ENCODE peak calls at places on chromosomes 2 and 18, in seven cellular contexts. One of them, this sample, is unnamed.
A peak's percentile ranks its signal among the peaks of the same experiment; 100 is the strongest.

GRCh38 chr2:118102433-118103082 is 14.3 kb downstream of the INSIG2 start:
- DNase-seq in cardiac muscle cell: no peak
- DNase-seq in brain microvascular endothelial cell: no peak
- DNase-seq in BE2C: no peak
- DNase-seq in uterus: no peak
- DNase-seq in transverse colon: no peak
- DNase-seq in psoas muscle: no peak
- DNase-seq in this sample: no peak

GRCh38 chr2:173571021-173571821 is 216.5 kb downstream of the CDCA7 start:
- DNase-seq in cardiac muscle cell: peak; percentile 52
- DNase-seq in brain microvascular endothelial cell: peak; percentile 35
- DNase-seq in BE2C: no peak
- DNase-seq in uterus: no peak
- DNase-seq in transverse colon: no peak
- DNase-seq in psoas muscle: no peak
- DNase-seq in this sample: no peak

GRCh38 chr2:52732849-52733395 is 1034.7 kb upstream of the CHAC2 start:
- DNase-seq in cardiac muscle cell: no peak
- DNase-seq in brain microvascular endothelial cell: no peak
- DNase-seq in BE2C: no peak
- DNase-seq in uterus: no peak
- DNase-seq in transverse colon: no peak
- DNase-seq in psoas muscle: no peak
- DNase-seq in this sample: no peak

GRCh38 chr18:32909798-32910561 is 137.2 kb upstream of the KLHL14 start:
- DNase-seq in cardiac muscle cell: no peak
- DNase-seq in brain microvascular endothelial cell: no peak
- DNase-seq in BE2C: no peak
- DNase-seq in uterus: no peak
- DNase-seq in transverse colon: no peak
- DNase-seq in psoas muscle: no peak
- DNase-seq in this sample: no peak

GRCh38 chr18:70195852-70196434 is 9.5 kb downstream of the RTTN start:
- DNase-seq in cardiac muscle cell: peak; percentile 59
- DNase-seq in brain microvascular endothelial cell: peak; percentile 51
- DNase-seq in BE2C: peak; percentile 6
- DNase-seq in uterus: no peak
- DNase-seq in transverse colon: peak; percentile 9
- DNase-seq in psoas muscle: no peak
- DNase-seq in this sample: no peak

GRCh38 chr2:43345391-43345813 is 119.0 kb upstream of the ZFP36L2 start:
- DNase-seq in cardiac muscle cell: peak; percentile 14
- DNase-seq in brain microvascular endothelial cell: no peak
- DNase-seq in BE2C: peak; percentile 87
- DNase-seq in uterus: no peak
- DNase-seq in transverse colon: no peak
- DNase-seq in psoas muscle: peak; percentile 87
- DNase-seq in this sample: no peak

GRCh38 chr2:60068755-60069154 is 484.7 kb downstream of the BCL11A start:
- DNase-seq in cardiac muscle cell: no peak
- DNase-seq in brain microvascular endothelial cell: no peak
- DNase-seq in BE2C: no peak
- DNase-seq in uterus: no peak
- DNase-seq in transverse colon: no peak
- DNase-seq in psoas muscle: no peak
- DNase-seq in this sample: no peak

GRCh38 chr2:102660574-102660973 is 41.2 kb downstream of the SLC9A2 start:
- DNase-seq in cardiac muscle cell: no peak
- DNase-seq in brain microvascular endothelial cell: no peak
- DNase-seq in BE2C: no peak
- DNase-seq in uterus: no peak
- DNase-seq in transverse colon: no peak
- DNase-seq in psoas muscle: no peak
- DNase-seq in this sample: no peak

GRCh38 chr18:48342588-48342987 is 66.6 kb downstream of the ZBTB7C start:
- DNase-seq in cardiac muscle cell: peak; percentile 26
- DNase-seq in brain microvascular endothelial cell: no peak
- DNase-seq in BE2C: no peak
- DNase-seq in uterus: no peak
- DNase-seq in transverse colon: no peak
- DNase-seq in psoas muscle: no peak
- DNase-seq in this sample: no peak

GRCh38 chr2:8515390-8515761 is 166.5 kb upstream of the ID2 start:
- DNase-seq in cardiac muscle cell: no peak
- DNase-seq in brain microvascular endothelial cell: no peak
- DNase-seq in BE2C: no peak
- DNase-seq in uterus: peak; percentile 48
- DNase-seq in transverse colon: peak; percentile 68
- DNase-seq in psoas muscle: no peak
- DNase-seq in this sample: peak; percentile 36

GRCh38 chr2:14776216-14776615 is 143.7 kb downstream of the LRATD1 start:
- DNase-seq in cardiac muscle cell: no peak
- DNase-seq in brain microvascular endothelial cell: no peak
- DNase-seq in BE2C: no peak
- DNase-seq in uterus: no peak
- DNase-seq in transverse colon: no peak
- DNase-seq in psoas muscle: no peak
- DNase-seq in this sample: no peak

GRCh38 chr18:47930086-47930843 is at the start of gene SMAD2:
- DNase-seq in cardiac muscle cell: peak; percentile 80
- DNase-seq in brain microvascular endothelial cell: peak; percentile 48
- DNase-seq in BE2C: no peak
- DNase-seq in uterus: peak; percentile 79
- DNase-seq in transverse colon: peak; percentile 88
- DNase-seq in psoas muscle: peak; percentile 93
- DNase-seq in this sample: peak; percentile 73

GRCh38 chr18:9619990-9620389 is 5.6 kb upstream of the PPP4R1 start:
- DNase-seq in cardiac muscle cell: no peak
- DNase-seq in brain microvascular endothelial cell: no peak
- DNase-seq in BE2C: no peak
- DNase-seq in uterus: peak; percentile 20
- DNase-seq in transverse colon: no peak
- DNase-seq in psoas muscle: no peak
- DNase-seq in this sample: no peak

GRCh38 chr2:218832520-218832919 is 917 bp upstream of the PRKAG3 start:
- DNase-seq in cardiac muscle cell: no peak
- DNase-seq in brain microvascular endothelial cell: no peak
- DNase-seq in BE2C: no peak
- DNase-seq in uterus: no peak
- DNase-seq in transverse colon: no peak
- DNase-seq in psoas muscle: peak; percentile 89
- DNase-seq in this sample: no peak

GRCh38 chr2:227717687-227718567 is at the start of gene SLC19A3:
- DNase-seq in cardiac muscle cell: peak; percentile 80
- DNase-seq in brain microvascular endothelial cell: peak; percentile 59
- DNase-seq in BE2C: peak; percentile 85
- DNase-seq in uterus: peak; percentile 72
- DNase-seq in transverse colon: peak; percentile 93
- DNase-seq in psoas muscle: peak; percentile 89
- DNase-seq in this sample: no peak

GRCh38 chr2:186554850-186555785 is 34.7 kb upstream of the ITGAV start:
- DNase-seq in cardiac muscle cell: no peak
- DNase-seq in brain microvascular endothelial cell: peak; percentile 56
- DNase-seq in BE2C: no peak
- DNase-seq in uterus: no peak
- DNase-seq in transverse colon: no peak
- DNase-seq in psoas muscle: no peak
- DNase-seq in this sample: no peak
- H3K27me3 ChIP-seq in cardiac muscle cell: no peaks in the 10 kb centered on the region
- H3K27me3 ChIP-seq in brain microvascular endothelial cell: no peaks in the 10 kb centered on the region
- H3K27me3 ChIP-seq in BE2C: no peaks in the 10 kb centered on the region
- H3K27me3 ChIP-seq in uterus: no peaks in the 10 kb centered on the region
- H3K27me3 ChIP-seq in transverse colon: no peaks in the 10 kb centered on the region
- H3K27me3 ChIP-seq in psoas muscle: no peaks in the 10 kb centered on the region
- H3K27me3 ChIP-seq in this sample: no peaks in the 10 kb centered on the region

DNA sequence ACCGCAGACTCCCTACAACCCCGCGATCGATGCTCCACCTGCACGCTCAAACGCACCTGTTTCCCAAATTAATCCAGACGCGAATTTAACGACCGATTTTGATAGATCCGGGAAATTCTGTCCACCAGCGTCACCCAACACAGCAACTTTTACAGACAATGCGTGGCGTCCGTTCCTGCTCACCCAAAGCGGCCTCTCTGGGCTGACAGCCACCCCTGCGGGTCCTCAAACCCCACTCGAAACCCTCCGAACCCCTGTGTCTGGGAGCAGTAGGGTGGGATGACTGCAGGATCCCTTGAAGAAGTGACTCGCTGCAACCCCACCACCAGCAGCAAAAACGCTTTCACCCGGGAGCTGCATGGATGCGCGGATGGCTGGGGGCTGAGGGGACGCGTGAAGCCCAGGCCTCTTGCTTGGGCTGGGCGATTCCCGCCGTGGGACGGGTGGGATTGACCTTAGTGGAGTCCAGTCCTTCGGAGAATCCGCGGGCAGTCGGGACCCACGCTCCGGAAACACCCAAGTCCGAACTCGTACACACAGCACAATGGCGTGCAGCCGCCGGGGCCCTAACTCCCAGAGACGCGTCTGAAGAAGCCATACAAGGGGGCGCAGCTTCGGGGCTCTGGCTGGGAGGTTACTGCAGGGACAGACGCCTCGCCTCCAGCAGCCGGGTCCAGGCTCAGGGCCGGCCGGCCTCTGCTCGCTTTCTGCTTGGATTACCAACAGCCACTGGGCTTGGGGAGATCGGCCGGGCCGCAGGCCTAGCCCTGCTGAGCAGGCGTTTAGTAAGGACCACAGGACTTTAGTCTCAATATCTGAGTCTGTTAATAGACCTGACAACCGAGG is 31.1 kb upstream of the ATP6V1B1 start:
- DNase-seq in cardiac muscle cell: no peak
- DNase-seq in brain microvascular endothelial cell: no peak
- DNase-seq in BE2C: no peak
- DNase-seq in uterus: no peak
- DNase-seq in transverse colon: no peak
- DNase-seq in psoas muscle: no peak
- DNase-seq in this sample: no peak
- H3K27me3 ChIP-seq in cardiac muscle cell: peaks cover 99% of the 10 kb centered on the region
- H3K27me3 ChIP-seq in brain microvascular endothelial cell: peaks cover 2% of the 10 kb centered on the region
- H3K27me3 ChIP-seq in BE2C: no peaks in the 10 kb centered on the region
- H3K27me3 ChIP-seq in uterus: peaks cover 74% of the 10 kb centered on the region
- H3K27me3 ChIP-seq in transverse colon: peaks cover 99% of the 10 kb centered on the region
- H3K27me3 ChIP-seq in psoas muscle: peaks cover 20% of the 10 kb centered on the region
- H3K27me3 ChIP-seq in this sample: peaks cover 90% of the 10 kb centered on the region

DNA sequence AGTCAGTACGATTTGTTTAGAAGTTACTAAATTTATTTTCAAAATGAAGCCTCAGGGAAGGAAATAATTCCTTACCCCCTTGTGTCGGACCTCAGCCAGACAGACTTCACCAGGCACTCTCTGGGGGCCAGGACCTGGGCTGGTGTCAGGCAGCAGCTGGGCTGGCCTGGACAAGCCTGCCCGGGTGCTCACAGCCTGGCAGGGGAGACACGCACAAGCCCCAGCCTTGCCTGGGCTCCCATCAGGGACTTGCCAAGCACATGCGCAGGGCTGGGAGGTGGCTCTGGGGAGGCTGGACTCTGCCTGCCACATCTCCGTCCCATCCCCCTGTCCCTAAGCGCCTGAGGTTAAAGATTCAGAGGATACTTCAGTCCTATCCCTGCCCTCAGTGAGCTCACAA is 56.8 kb upstream of the HS6ST1 start:
- DNase-seq in cardiac muscle cell: no peak
- DNase-seq in brain microvascular endothelial cell: no peak
- DNase-seq in BE2C: no peak
- DNase-seq in uterus: no peak
- DNase-seq in transverse colon: no peak
- DNase-seq in psoas muscle: no peak
- DNase-seq in this sample: no peak
- H3K27me3 ChIP-seq in cardiac muscle cell: no peaks in the 10 kb centered on the region
- H3K27me3 ChIP-seq in brain microvascular endothelial cell: no peaks in the 10 kb centered on the region
- H3K27me3 ChIP-seq in BE2C: no peaks in the 10 kb centered on the region
- H3K27me3 ChIP-seq in uterus: no peaks in the 10 kb centered on the region
- H3K27me3 ChIP-seq in transverse colon: no peaks in the 10 kb centered on the region
- H3K27me3 ChIP-seq in psoas muscle: no peaks in the 10 kb centered on the region
- H3K27me3 ChIP-seq in this sample: no peaks in the 10 kb centered on the region

GRCh38 chr2:176150338-176151198 is 782 bp upstream of the HOXD4 start:
- DNase-seq in cardiac muscle cell: no peak
- DNase-seq in brain microvascular endothelial cell: no peak
- DNase-seq in BE2C: no peak
- DNase-seq in uterus: no peak
- DNase-seq in transverse colon: no peak
- DNase-seq in psoas muscle: no peak
- DNase-seq in this sample: no peak
- H3K27me3 ChIP-seq in cardiac muscle cell: peaks cover 100% of the 10 kb centered on the region
- H3K27me3 ChIP-seq in brain microvascular endothelial cell: peaks cover 93% of the 10 kb centered on the region
- H3K27me3 ChIP-seq in BE2C: no peaks in the 10 kb centered on the region
- H3K27me3 ChIP-seq in uterus: no peaks in the 10 kb centered on the region
- H3K27me3 ChIP-seq in transverse colon: peaks cover 30% of the 10 kb centered on the region
- H3K27me3 ChIP-seq in psoas muscle: no peaks in the 10 kb centered on the region
- H3K27me3 ChIP-seq in this sample: peaks cover 96% of the 10 kb centered on the region

GRCh38 chr18:5894215-5894612 is 1.1 kb downstream of the TMEM200C start:
- DNase-seq in cardiac muscle cell: no peak
- DNase-seq in brain microvascular endothelial cell: no peak
- DNase-seq in BE2C: no peak
- DNase-seq in uterus: no peak
- DNase-seq in transverse colon: no peak
- DNase-seq in psoas muscle: no peak
- DNase-seq in this sample: no peak
- H3K27me3 ChIP-seq in cardiac muscle cell: no peaks in the 10 kb centered on the region
- H3K27me3 ChIP-seq in brain microvascular endothelial cell: peaks cover 34% of the 10 kb centered on the region
- H3K27me3 ChIP-seq in BE2C: peaks cover 34% of the 10 kb centered on the region
- H3K27me3 ChIP-seq in uterus: peaks cover 28% of the 10 kb centered on the region
- H3K27me3 ChIP-seq in transverse colon: peaks cover 100% of the 10 kb centered on the region
- H3K27me3 ChIP-seq in psoas muscle: peaks cover 28% of the 10 kb centered on the region
- H3K27me3 ChIP-seq in this sample: peaks cover 76% of the 10 kb centered on the region

This sample was measured in CD4-positive, alpha-beta T cell.